ENCODE peak calls at places on chromosomes 1 and 21, in eight cellular contexts. One of them, this sample, is unnamed. For H3K9me3, the result is how much of the 10 kb centered on the place peaks cover.

GRCh38 chr1:161481624-161482392 is 23.4 kb upstream of the FCGR2A start:
- DNase-seq in GM23248: no peak
- DNase-seq in PC-3: peak
- DNase-seq in cardiac muscle cell: no peak
- DNase-seq in stomach: no peak
- DNase-seq in body of pancreas: no peak
- DNase-seq in right lobe of liver: no peak
- DNase-seq in spleen: no peak
- DNase-seq in this sample: no peak

GRCh38 chr1:32618673-32619221 is 31.6 kb downstream of the ZBTB8OS start:
- DNase-seq in GM23248: peak
- DNase-seq in PC-3: peak
- DNase-seq in cardiac muscle cell: peak
- DNase-seq in stomach: no peak
- DNase-seq in body of pancreas: no peak
- DNase-seq in right lobe of liver: no peak
- DNase-seq in spleen: no peak
- DNase-seq in this sample: no peak

GRCh38 chr1:208162903-208163302 is 81.3 kb downstream of the PLXNA2 start:
- DNase-seq in GM23248: no peak
- DNase-seq in PC-3: no peak
- DNase-seq in cardiac muscle cell: no peak
- DNase-seq in stomach: no peak
- DNase-seq in body of pancreas: no peak
- DNase-seq in right lobe of liver: no peak
- DNase-seq in spleen: no peak
- DNase-seq in this sample: no peak

GRCh38 chr1:222233441-222234180 is 314.3 kb downstream of the HHIPL2 start:
- DNase-seq in GM23248: no peak
- DNase-seq in PC-3: peak
- DNase-seq in cardiac muscle cell: peak
- DNase-seq in stomach: no peak
- DNase-seq in body of pancreas: no peak
- DNase-seq in right lobe of liver: no peak
- DNase-seq in spleen: no peak
- DNase-seq in this sample: no peak

GRCh38 chr1:172536256-172536655 is 3.3 kb downstream of the SUCO start:
- DNase-seq in GM23248: no peak
- DNase-seq in PC-3: no peak
- DNase-seq in cardiac muscle cell: peak
- DNase-seq in stomach: no peak
- DNase-seq in body of pancreas: no peak
- DNase-seq in right lobe of liver: no peak
- DNase-seq in spleen: no peak
- DNase-seq in this sample: no peak

GRCh38 chr1:206001476-206001888 is 1.7 kb downstream of the RAB7B start:
- DNase-seq in GM23248: peak
- DNase-seq in PC-3: peak
- DNase-seq in cardiac muscle cell: peak
- DNase-seq in stomach: no peak
- DNase-seq in body of pancreas: no peak
- DNase-seq in right lobe of liver: no peak
- DNase-seq in spleen: no peak
- DNase-seq in this sample: no peak

GRCh38 chr1:169151338-169151837 is 44.9 kb downstream of the ATP1B1 start:
- DNase-seq in GM23248: no peak
- DNase-seq in PC-3: no peak
- DNase-seq in cardiac muscle cell: no peak
- DNase-seq in stomach: no peak
- DNase-seq in body of pancreas: no peak
- DNase-seq in right lobe of liver: no peak
- DNase-seq in spleen: peak
- DNase-seq in this sample: no peak

GRCh38 chr1:31266547-31266946 is 26.9 kb upstream of the NKAIN1 start:
- DNase-seq in GM23248: peak
- DNase-seq in PC-3: no peak
- DNase-seq in cardiac muscle cell: no peak
- DNase-seq in stomach: no peak
- DNase-seq in body of pancreas: no peak
- DNase-seq in right lobe of liver: no peak
- DNase-seq in spleen: no peak
- DNase-seq in this sample: no peak

GRCh38 chr1:1783320-1783719 is 5.0 kb upstream of the NADK start:
- DNase-seq in GM23248: no peak
- DNase-seq in PC-3: no peak
- DNase-seq in cardiac muscle cell: no peak
- DNase-seq in stomach: no peak
- DNase-seq in body of pancreas: no peak
- DNase-seq in right lobe of liver: no peak
- DNase-seq in spleen: no peak
- DNase-seq in this sample: no peak

GRCh38 chr1:223617671-223618070 is 47.8 kb downstream of the CAPN8 start:
- DNase-seq in GM23248: no peak
- DNase-seq in PC-3: no peak
- DNase-seq in cardiac muscle cell: no peak
- DNase-seq in stomach: no peak
- DNase-seq in body of pancreas: no peak
- DNase-seq in right lobe of liver: no peak
- DNase-seq in spleen: no peak
- DNase-seq in this sample: no peak

GRCh38 chr1:177780096-177780700 is 189.7 kb downstream of the SEC16B start:
- DNase-seq in GM23248: peak
- DNase-seq in PC-3: peak
- DNase-seq in cardiac muscle cell: peak
- DNase-seq in stomach: no peak
- DNase-seq in body of pancreas: peak
- DNase-seq in right lobe of liver: no peak
- DNase-seq in spleen: no peak
- DNase-seq in this sample: no peak

GRCh38 chr1:84141177-84142003 is 2.7 kb upstream of the PRKACB start:
- DNase-seq in GM23248: peak
- DNase-seq in PC-3: peak
- DNase-seq in cardiac muscle cell: peak
- DNase-seq in stomach: no peak
- DNase-seq in body of pancreas: no peak
- DNase-seq in right lobe of liver: no peak
- DNase-seq in spleen: no peak
- DNase-seq in this sample: peak

GRCh38 chr1:74693473-74693872 is 19.9 kb upstream of the ERICH3 start:
- DNase-seq in GM23248: no peak
- DNase-seq in PC-3: peak
- DNase-seq in cardiac muscle cell: no peak
- DNase-seq in stomach: no peak
- DNase-seq in body of pancreas: no peak
- DNase-seq in right lobe of liver: no peak
- DNase-seq in spleen: no peak
- DNase-seq in this sample: no peak

GRCh38 chr1:33654267-33654832 is 181.9 kb downstream of the ZSCAN20 start:
- DNase-seq in GM23248: peak
- DNase-seq in PC-3: peak
- DNase-seq in cardiac muscle cell: peak
- DNase-seq in stomach: no peak
- DNase-seq in body of pancreas: no peak
- DNase-seq in right lobe of liver: no peak
- DNase-seq in spleen: no peak
- DNase-seq in this sample: no peak

GRCh38 chr1:170010443-170010842 is 64.1 kb downstream of the KIFAP3 start:
- DNase-seq in GM23248: peak
- DNase-seq in PC-3: peak
- DNase-seq in cardiac muscle cell: peak
- DNase-seq in stomach: no peak
- DNase-seq in body of pancreas: peak
- DNase-seq in right lobe of liver: no peak
- DNase-seq in spleen: no peak
- DNase-seq in this sample: peak

GRCh38 chr1:231778009-231778719 is 151.6 kb downstream of the DISC1 start:
- DNase-seq in GM23248: peak
- DNase-seq in PC-3: peak
- DNase-seq in cardiac muscle cell: peak
- DNase-seq in stomach: no peak
- DNase-seq in body of pancreas: no peak
- DNase-seq in right lobe of liver: no peak
- DNase-seq in spleen: no peak
- DNase-seq in this sample: no peak

GRCh38 chr1:207711285-207711684 is 40.6 kb upstream of the CD46 start:
- DNase-seq in GM23248: no peak
- DNase-seq in PC-3: peak
- DNase-seq in cardiac muscle cell: peak
- DNase-seq in stomach: no peak
- DNase-seq in body of pancreas: no peak
- DNase-seq in right lobe of liver: no peak
- DNase-seq in spleen: no peak
- DNase-seq in this sample: peak

GRCh38 chr21:14545906-14546480 is at the start of gene SAMSN1:
- DNase-seq in GM23248: no peak
- DNase-seq in PC-3: peak
- DNase-seq in cardiac muscle cell: peak
- DNase-seq in stomach: peak
- DNase-seq in body of pancreas: peak
- DNase-seq in right lobe of liver: peak
- DNase-seq in spleen: peak
- DNase-seq in this sample: peak

GRCh38 chr1:207844374-207844773 is 66.6 kb downstream of the CD34 start:
- DNase-seq in GM23248: peak
- DNase-seq in PC-3: no peak
- DNase-seq in cardiac muscle cell: peak
- DNase-seq in stomach: no peak
- DNase-seq in body of pancreas: no peak
- DNase-seq in right lobe of liver: no peak
- DNase-seq in spleen: no peak
- DNase-seq in this sample: no peak

GRCh38 chr1:185337221-185337620 is 20.2 kb upstream of the IVNS1ABP start:
- DNase-seq in GM23248: peak
- DNase-seq in PC-3: no peak
- DNase-seq in cardiac muscle cell: peak
- DNase-seq in stomach: no peak
- DNase-seq in body of pancreas: no peak
- DNase-seq in right lobe of liver: no peak
- DNase-seq in spleen: no peak
- DNase-seq in this sample: no peak

DNA sequence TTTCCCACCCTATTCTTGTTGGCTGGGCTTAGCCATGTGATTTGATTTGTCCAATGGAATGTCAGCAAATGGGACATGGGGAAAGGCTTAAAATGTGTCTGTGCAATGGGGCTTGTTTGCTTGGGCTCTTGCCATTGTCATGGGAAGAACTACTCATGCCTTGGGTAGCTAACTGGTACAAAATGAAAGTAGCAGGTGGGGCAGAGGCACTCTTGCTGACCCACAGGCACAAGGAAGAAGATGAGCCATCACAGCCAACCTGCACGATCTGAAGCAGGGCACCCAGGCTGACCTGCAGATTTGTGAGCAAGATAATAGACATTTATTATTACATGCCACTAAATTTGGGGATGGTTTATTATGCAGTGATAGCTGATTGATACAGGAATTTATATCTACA is 305.9 kb upstream of the CAMK1G start:
- DNase-seq in GM23248: no peak
- DNase-seq in PC-3: no peak
- DNase-seq in cardiac muscle cell: no peak
- DNase-seq in stomach: no peak
- DNase-seq in body of pancreas: no peak
- DNase-seq in right lobe of liver: no peak
- DNase-seq in spleen: no peak
- DNase-seq in this sample: no peak
- H3K9me3 ChIP-seq in GM23248: under half
- H3K9me3 ChIP-seq in PC-3: under half
- H3K9me3 ChIP-seq in cardiac muscle cell: under half
- H3K9me3 ChIP-seq in stomach: under half
- H3K9me3 ChIP-seq in body of pancreas: under half
- H3K9me3 ChIP-seq in right lobe of liver: under half
- H3K9me3 ChIP-seq in spleen: under half
- H3K9me3 ChIP-seq in this sample: under half

DNA sequence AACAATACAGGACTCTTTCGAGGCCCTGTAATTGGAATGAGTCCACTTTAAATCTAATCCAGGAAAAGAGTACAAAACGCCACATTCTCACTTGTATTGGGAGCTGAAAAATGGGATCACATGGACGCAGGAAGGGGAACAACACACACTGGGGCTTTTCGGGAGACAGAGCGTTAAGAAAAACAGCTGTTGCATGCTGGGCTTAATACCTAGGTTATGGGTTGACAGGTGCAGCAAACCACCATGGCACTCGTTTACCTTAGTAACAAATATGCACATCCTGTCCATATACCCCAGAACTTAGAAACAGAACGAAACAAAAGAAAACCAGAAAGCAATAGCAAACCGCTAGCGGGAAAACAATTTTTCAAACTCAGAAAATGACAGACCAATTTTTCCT is 1532.7 kb upstream of the TPTE start:
- DNase-seq in GM23248: no peak
- DNase-seq in PC-3: no peak
- DNase-seq in cardiac muscle cell: no peak
- DNase-seq in stomach: no peak
- DNase-seq in body of pancreas: no peak
- DNase-seq in right lobe of liver: no peak
- DNase-seq in spleen: no peak
- DNase-seq in this sample: no peak
- H3K9me3 ChIP-seq in GM23248: under half
- H3K9me3 ChIP-seq in PC-3: under half
- H3K9me3 ChIP-seq in cardiac muscle cell: under half
- H3K9me3 ChIP-seq in stomach: under half
- H3K9me3 ChIP-seq in body of pancreas: under half
- H3K9me3 ChIP-seq in right lobe of liver: under half
- H3K9me3 ChIP-seq in spleen: under half
- H3K9me3 ChIP-seq in this sample: under half

DNA sequence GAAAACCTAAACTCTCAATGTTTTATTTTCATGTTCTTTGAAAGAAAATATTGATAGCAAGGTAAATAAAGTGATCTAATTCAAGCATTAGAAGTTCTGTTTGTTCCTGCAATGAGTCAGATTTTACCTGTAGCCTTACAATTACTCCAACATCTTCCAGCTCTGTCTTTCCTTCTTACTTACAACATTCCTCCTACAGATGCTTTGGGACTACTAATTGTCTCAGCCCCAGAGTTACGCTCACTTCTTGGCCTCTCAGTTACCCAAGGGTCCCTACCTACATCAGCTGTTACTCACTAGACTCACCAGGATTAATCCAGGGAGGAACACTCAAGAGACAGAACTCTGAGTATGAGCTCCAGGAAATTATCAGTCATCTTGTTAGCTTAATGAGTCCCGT is 26.4 kb downstream of the OR14A16 start:
- DNase-seq in GM23248: no peak
- DNase-seq in PC-3: peak
- DNase-seq in cardiac muscle cell: no peak
- DNase-seq in stomach: no peak
- DNase-seq in body of pancreas: no peak
- DNase-seq in right lobe of liver: no peak
- DNase-seq in spleen: no peak
- DNase-seq in this sample: no peak
- H3K9me3 ChIP-seq in GM23248: under half
- H3K9me3 ChIP-seq in PC-3: under half
- H3K9me3 ChIP-seq in cardiac muscle cell: under half
- H3K9me3 ChIP-seq in stomach: under half
- H3K9me3 ChIP-seq in body of pancreas: under half
- H3K9me3 ChIP-seq in right lobe of liver: under half
- H3K9me3 ChIP-seq in spleen: under half
- H3K9me3 ChIP-seq in this sample: under half

GRCh38 chr1:151902858-151903257 is 6.5 kb downstream of the THEM4 start:
- DNase-seq in GM23248: no peak
- DNase-seq in PC-3: no peak
- DNase-seq in cardiac muscle cell: no peak
- DNase-seq in stomach: no peak
- DNase-seq in body of pancreas: no peak
- DNase-seq in right lobe of liver: no peak
- DNase-seq in spleen: no peak
- DNase-seq in this sample: no peak
- H3K9me3 ChIP-seq in GM23248: under half
- H3K9me3 ChIP-seq in PC-3: under half
- H3K9me3 ChIP-seq in cardiac muscle cell: under half
- H3K9me3 ChIP-seq in stomach: under half
- H3K9me3 ChIP-seq in body of pancreas: under half
- H3K9me3 ChIP-seq in right lobe of liver: under half
- H3K9me3 ChIP-seq in spleen: half or more
- H3K9me3 ChIP-seq in this sample: under half